ENCODE peak calls at places on chromosomes 5 and 9, in eight cellular contexts. B is A549, X is neural progenitor cell, H is hepatocyte, K is spleen, C is right atrium auricular region, O is PC-9, P is adrenal gland. E is an unnamed sample.
A peak's percentile ranks its signal among the peaks of the same experiment; 100 is the strongest.

GRCh38 chr5:71738962-71739361 is 19.9 kb downstream of the CARTPT start:
- DNase-seq in B (no peak), X (no peak), H (no peak), K (no peak), C (no peak), O (no peak), P (no peak), E (no peak)

GRCh38 chr9:34318163-34318790 is 10.8 kb downstream of the KIF24 start:
- DNase-seq in B (no peak), X (no peak), H (no peak), K (no peak), C (no peak), O (no peak), P (no peak), E (no peak)

GRCh38 chr9:136690841-136691261 is 3.6 kb upstream of the AGPAT2 start:
- DNase-seq in B (no peak), X (no peak), H (no peak), K (no peak), C (no peak), O (no peak), P (no peak), E (no peak)

GRCh38 chr5:148858106-148858505 is 31.7 kb downstream of the ADRB2 start:
- DNase-seq in B (no peak), X (no peak), H (no peak), K (no peak), C (no peak), O (no peak), P (no peak), E (no peak)

GRCh38 chr5:472076-472655 is 29.2 kb downstream of the EXOC3 start:
- DNase-seq in B (no peak), X (no peak), H (peak; percentile 44), K (peak; percentile 91), C (no peak), O (peak; percentile 67), P (peak; percentile 21), E (peak; percentile 26)

GRCh38 chr9:113296796-113297558 is 6.2 kb downstream of the RNF183 start:
- DNase-seq in B (no peak), X (no peak), H (no peak), K (no peak), C (no peak), O (no peak), P (no peak), E (no peak)

GRCh38 chr5:36950586-36951457 is 74.3 kb downstream of the NIPBL start:
- DNase-seq in B (no peak), X (no peak), H (no peak), K (no peak), C (no peak), O (no peak), P (no peak), E (peak; percentile 53)

GRCh38 chr5:40429258-40430111 is 250.2 kb upstream of the PTGER4 start:
- DNase-seq in B (no peak), X (no peak), H (no peak), K (no peak), C (no peak), O (no peak), P (peak; percentile 23), E (peak; percentile 44)

GRCh38 chr5:82858453-82859043 is 218.6 kb downstream of the TMEM167A start:
- DNase-seq in B (no peak), X (peak; percentile 80), H (no peak), K (no peak), C (no peak), O (no peak), P (no peak), E (no peak)

GRCh38 chr9:81600631-81601030 is 88.7 kb downstream of the TLE1 start:
- DNase-seq in B (no peak), X (no peak), H (no peak), K (no peak), C (no peak), O (no peak), P (no peak), E (no peak)

GRCh38 chr9:71663931-71664459 is 104.3 kb downstream of the CEMIP2 start:
- DNase-seq in B (no peak), X (peak; percentile 19), H (no peak), K (no peak), C (no peak), O (no peak), P (no peak), E (peak; percentile 8)

GRCh38 chr9:106769331-106769730 is 93.6 kb upstream of the ZNF462 start:
- DNase-seq in B (no peak), X (no peak), H (no peak), K (no peak), C (no peak), O (no peak), P (no peak), E (no peak)

GRCh38 chr5:73387630-73388370 is 60.8 kb downstream of the FOXD1 start:
- DNase-seq in B (no peak), X (no peak), H (no peak), K (no peak), C (no peak), O (no peak), P (no peak), E (no peak)

GRCh38 chr9:115034801-115035200 is 83.2 kb downstream of the TNC start:
- DNase-seq in B (no peak), X (no peak), H (peak; percentile 30), K (no peak), C (no peak), O (no peak), P (no peak), E (peak; percentile 71)

GRCh38 chr9:130331573-130331972 is 66.0 kb downstream of the HMCN2 start:
- DNase-seq in B (peak; percentile 56), X (peak; percentile 67), H (peak; percentile 47), K (no peak), C (peak; percentile 79), O (peak; percentile 30), P (no peak), E (no peak)

GRCh38 chr9:131854334-131854733 is 114.5 kb upstream of the RAPGEF1 start:
- DNase-seq in B (no peak), X (no peak), H (no peak), K (no peak), C (no peak), O (no peak), P (no peak), E (no peak)

GRCh38 chr9:115764649-115765048 is 388.9 kb upstream of the PAPPA start:
- DNase-seq in B (no peak), X (no peak), H (no peak), K (no peak), C (no peak), O (no peak), P (no peak), E (peak; percentile 48)

GRCh38 chr5:125311743-125312142 is 565.3 kb upstream of the ZNF608 start:
- DNase-seq in B (peak; percentile 37), X (no peak), H (no peak), K (no peak), C (no peak), O (no peak), P (no peak), E (no peak)

GRCh38 chr5:31887556-31887955 is 248.6 kb downstream of the PDZD2 start:
- DNase-seq in B (no peak), X (no peak), H (no peak), K (no peak), C (no peak), O (no peak), P (no peak), E (no peak)

GRCh38 chr5:60972225-60972624 is 27.2 kb downstream of the NDUFAF2 start:
- DNase-seq in B (no peak), X (no peak), H (no peak), K (no peak), C (no peak), O (no peak), P (no peak), E (no peak)

GRCh38 chr5:179869101-179869500 is 10.5 kb upstream of the MRNIP start:
- DNase-seq in B (no peak), X (peak; percentile 64), H (no peak), K (peak; percentile 38), C (no peak), O (no peak), P (no peak), E (no peak)

GRCh38 chr5:179870952-179871351 is 12.3 kb upstream of the MRNIP start:
- DNase-seq in B (no peak), X (no peak), H (no peak), K (peak; percentile 24), C (no peak), O (no peak), P (no peak), E (no peak)

GRCh38 chr5:179869641-179870402 is 11.2 kb upstream of the MRNIP start:
- DNase-seq in B (no peak), X (peak; percentile 36), H (no peak), K (peak; percentile 58), C (no peak), O (no peak), P (no peak), E (peak; percentile 33)

GRCh38 chr5:179871506-179871905 is 12.9 kb upstream of the MRNIP start:
- DNase-seq in B (no peak), X (no peak), H (no peak), K (peak; percentile 51), C (no peak), O (no peak), P (no peak), E (no peak)

GRCh38 chr5:179870403-179870903 is 11.8 kb upstream of the MRNIP start:
- DNase-seq in B (peak; percentile 65), X (peak; percentile 79), H (peak; percentile 65), K (peak; percentile 71), C (no peak), O (no peak), P (peak; percentile 83), E (peak; percentile 98)
- TF ChIP-seq CTCF in B (peak; percentile 30), X (peak; percentile 64), H (peak; percentile 23), K (no peak), C (no peak), O (no peak), P (peak; percentile 66), E (no peak)

DNA sequence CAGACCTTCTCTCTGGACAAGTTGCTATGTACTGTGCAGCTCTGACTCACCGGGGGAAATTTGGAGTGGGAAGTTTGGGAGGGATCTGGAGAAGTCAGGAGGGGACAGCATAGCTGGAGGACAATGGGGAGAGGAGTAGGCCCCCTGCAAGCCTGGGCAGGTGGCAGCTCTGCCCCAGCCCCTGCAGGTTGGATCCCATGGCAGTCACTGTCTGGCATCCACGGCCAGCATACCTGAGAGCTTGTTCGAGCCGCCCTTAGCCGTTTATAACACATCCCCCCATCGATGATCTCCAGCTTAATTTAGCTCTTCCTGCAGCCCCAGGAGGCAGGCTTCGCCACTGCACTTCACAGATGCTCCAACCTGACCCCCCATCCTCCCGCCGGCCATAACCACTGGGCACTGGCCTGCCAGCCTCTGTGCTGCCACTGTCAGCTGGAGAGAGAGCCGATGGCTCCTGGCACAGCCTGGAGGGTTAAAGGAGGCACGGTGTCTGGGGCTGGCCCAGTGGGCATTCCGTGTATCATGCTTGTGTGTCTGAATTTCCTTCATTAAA is 57.7 kb upstream of the RNU6ATAC start:
- DNase-seq in B (no peak), X (no peak), H (no peak), K (peak; percentile 63), C (no peak), O (no peak), P (peak; percentile 2), E (no peak)
- H3K27ac ChIP-seq in B (no peak overlapping the region), X (no peak overlapping the region), H (no peak overlapping the region), K (peak overlapping the region; percentile 18), C (no peak overlapping the region), O (no peak overlapping the region), P (peak overlapping the region; percentile 63), E (no peak overlapping the region)

GRCh38 chr9:122158202-122158601 is 1.4 kb downstream of the NDUFA8 start:
- DNase-seq in B (peak; percentile 78), X (peak; percentile 55), H (peak; percentile 51), K (no peak), C (no peak), O (peak; percentile 20), P (peak; percentile 13), E (peak; percentile 24)
- H3K4me3 ChIP-seq in B (peak overlapping the region; percentile 95), X (no peak overlapping the region), H (no peak overlapping the region), K (peak overlapping the region; percentile 96), C (peak overlapping the region; percentile 95), O (no peak overlapping the region), P (no peak overlapping the region), E (no peak overlapping the region)

GRCh38 chr5:152532714-152533113 is 127.6 kb upstream of the NMUR2 start:
- DNase-seq in B (peak; percentile 66), X (peak; percentile 81), H (peak; percentile 72), K (no peak), C (no peak), O (no peak), P (no peak), E (peak; percentile 71)
- TF ChIP-seq CTCF in B (peak; percentile 67), X (peak; percentile 82), H (peak; percentile 71), K (peak; percentile 39), C (peak; percentile 66), O (peak; percentile 72), P (peak; percentile 44), E (peak; percentile 45)